ENCODE peak calls at places on chromosomes 5 and 9, in nine cellular contexts. V, Z, G, D, E, B, Y, I and X are unnamed samples.
A peak's percentile ranks its signal among the peaks of the same experiment; 100 is the strongest.

GRCh38 chr9:137447722-137448568 is 6.8 kb upstream of the ENTPD8 start:
- DNase-seq in V (peak; percentile 47), Z (no peak), G (no peak), D (peak; percentile 8), E (no peak), B (peak; percentile 84), Y (no peak), I (no peak), X (no peak)

GRCh38 chr5:163451489-163451888 is 8.4 kb downstream of the NUDCD2 start:
- DNase-seq in V (no peak), Z (no peak), G (no peak), D (no peak), E (no peak), B (no peak), Y (no peak), I (no peak), X (no peak)

GRCh38 chr9:124590886-124591641 is 83.9 kb upstream of the NR5A1 start:
- DNase-seq in V (no peak), Z (no peak), G (no peak), D (no peak), E (no peak), B (no peak), Y (peak; percentile 33), I (no peak), X (no peak)

GRCh38 chr9:98040212-98040611 is 16.3 kb upstream of the NANS start:
- DNase-seq in V (no peak), Z (no peak), G (no peak), D (no peak), E (no peak), B (no peak), Y (no peak), I (no peak), X (no peak)

GRCh38 chr9:133160742-133161541 is 2.8 kb downstream of the GBGT1 start:
- DNase-seq in V (peak; percentile 76), Z (peak; percentile 52), G (peak; percentile 81), D (peak; percentile 59), E (peak; percentile 47), B (no peak), Y (peak; percentile 62), I (no peak), X (peak; percentile 45)

GRCh38 chr5:17604951-17605350 is 968 bp downstream of the TAF11L11 start:
- DNase-seq in V (no peak), Z (no peak), G (no peak), D (no peak), E (no peak), B (no peak), Y (no peak), I (no peak), X (no peak)

GRCh38 chr5:138243794-138244193 is 30.6 kb downstream of the GFRA3 start:
- DNase-seq in V (no peak), Z (no peak), G (no peak), D (no peak), E (no peak), B (no peak), Y (no peak), I (no peak), X (no peak)

GRCh38 chr9:84748112-84748511 is 78.6 kb downstream of the NTRK2 start:
- DNase-seq in V (no peak), Z (no peak), G (no peak), D (no peak), E (no peak), B (no peak), Y (no peak), I (no peak), X (no peak)

GRCh38 chr5:139862313-139862712 is 66.7 kb downstream of the PSD2 start:
- DNase-seq in V (no peak), Z (no peak), G (peak; percentile 8), D (no peak), E (no peak), B (no peak), Y (peak; percentile 13), I (no peak), X (no peak)

GRCh38 chr5:100780376-100780870 is 122.7 kb downstream of the ST8SIA4 start:
- DNase-seq in V (no peak), Z (no peak), G (no peak), D (no peak), E (no peak), B (no peak), Y (no peak), I (no peak), X (no peak)

GRCh38 chr5:100776244-100776643 is 126.8 kb downstream of the ST8SIA4 start:
- DNase-seq in V (no peak), Z (no peak), G (peak; percentile 41), D (no peak), E (no peak), B (no peak), Y (no peak), I (no peak), X (no peak)

GRCh38 chr5:100777680-100778281 is 125.3 kb downstream of the ST8SIA4 start:
- DNase-seq in V (peak; percentile 44), Z (no peak), G (peak; percentile 92), D (no peak), E (no peak), B (no peak), Y (peak; percentile 89), I (no peak), X (no peak)

GRCh38 chr5:100779669-100780375 is 123.3 kb downstream of the ST8SIA4 start:
- DNase-seq in V (peak; percentile 48), Z (no peak), G (no peak), D (no peak), E (no peak), B (no peak), Y (no peak), I (no peak), X (no peak)
- H3K27ac ChIP-seq in V (no peak overlapping the region), Z (no peak overlapping the region), G (no peak overlapping the region), D (no peak overlapping the region), E (peak overlapping the region; percentile 6), B (peak overlapping the region; percentile 62), Y (no peak overlapping the region), I (no peak overlapping the region), X (no peak overlapping the region)

GRCh38 chr5:160769264-160769663 is 82.7 kb downstream of the ATP10B start:
- DNase-seq in V (no peak), Z (no peak), G (no peak), D (no peak), E (no peak), B (no peak), Y (no peak), I (no peak), X (no peak)

GRCh38 chr5:160774006-160774405 is 78.0 kb downstream of the ATP10B start:
- DNase-seq in V (no peak), Z (no peak), G (no peak), D (no peak), E (no peak), B (no peak), Y (no peak), I (no peak), X (peak; percentile 7)

GRCh38 chr5:160770718-160771117 is 81.3 kb downstream of the ATP10B start:
- DNase-seq in V (no peak), Z (no peak), G (no peak), D (no peak), E (no peak), B (no peak), Y (no peak), I (no peak), X (no peak)

GRCh38 chr5:160772854-160773253 is 79.2 kb downstream of the ATP10B start:
- DNase-seq in V (no peak), Z (no peak), G (no peak), D (no peak), E (no peak), B (no peak), Y (no peak), I (no peak), X (no peak)

DNA sequence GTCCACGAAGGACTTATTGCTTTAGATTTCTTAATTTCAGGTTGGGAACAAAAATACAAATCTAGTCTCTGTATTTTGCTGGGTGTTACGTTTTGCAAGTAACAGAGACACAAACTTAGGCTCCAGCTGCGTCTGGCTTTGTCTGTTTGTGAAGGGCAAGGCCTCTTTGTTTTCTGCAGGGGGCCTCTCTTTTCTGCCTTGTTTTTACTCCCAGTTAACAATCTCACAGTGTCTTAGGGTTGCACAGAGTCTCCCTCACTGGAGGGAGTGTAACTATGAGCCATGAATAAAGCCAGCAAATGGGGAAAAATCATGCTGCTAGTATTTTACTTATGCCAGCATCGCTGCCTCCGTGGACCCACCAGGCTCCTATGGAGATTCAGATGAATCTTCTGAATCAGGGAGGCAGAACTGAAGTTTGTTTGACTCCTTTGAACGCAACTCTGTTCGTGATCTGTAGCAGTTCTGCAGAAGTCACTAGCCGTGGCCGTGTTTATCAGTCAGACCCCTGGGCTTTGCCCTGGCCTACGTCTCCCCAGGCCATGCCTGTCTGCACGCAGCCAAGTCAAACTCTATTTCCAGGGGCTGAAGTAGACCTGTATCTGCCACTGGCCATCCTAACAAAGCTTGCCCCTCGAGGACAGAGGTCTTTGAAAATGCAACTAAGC is 77.2 kb downstream of the ATP10B start:
- DNase-seq in V (no peak), Z (no peak), G (no peak), D (no peak), E (no peak), B (no peak), Y (no peak), I (no peak), X (peak; percentile 68)
- H3K27ac ChIP-seq in V (no peak overlapping the region), Z (no peak overlapping the region), G (no peak overlapping the region), D (no peak overlapping the region), E (no peak overlapping the region), B (no peak overlapping the region), Y (no peak overlapping the region), I (no peak overlapping the region), X (no peak overlapping the region)

DNA sequence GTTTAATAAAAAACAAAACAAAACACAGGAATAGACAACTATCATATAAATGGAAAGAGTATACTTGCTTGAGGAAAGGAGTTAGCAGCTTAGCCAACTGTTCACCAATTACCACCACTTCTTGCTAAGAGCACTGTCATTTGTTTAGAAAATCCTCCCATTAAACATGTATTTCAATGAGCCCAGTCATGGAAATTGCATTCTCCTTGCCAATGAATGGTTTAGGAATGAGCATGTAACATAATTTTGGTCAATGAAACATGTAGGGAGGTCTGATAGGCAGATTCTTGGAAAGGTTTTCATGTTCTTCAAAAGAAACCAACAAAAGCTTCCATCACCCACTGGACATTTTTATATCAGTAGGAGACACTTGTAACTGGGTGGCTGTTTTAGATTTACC is 502.8 kb upstream of the PAPPA start:
- DNase-seq in V (no peak), Z (no peak), G (peak; percentile 84), D (no peak), E (no peak), B (no peak), Y (no peak), I (no peak), X (no peak)
- H3K27ac ChIP-seq in V (peak overlapping the region; percentile 84), Z (no peak overlapping the region), G (peak overlapping the region; percentile 86), D (no peak overlapping the region), E (no peak overlapping the region), B (no peak overlapping the region), Y (no peak overlapping the region), I (no peak overlapping the region), X (no peak overlapping the region)

DNA sequence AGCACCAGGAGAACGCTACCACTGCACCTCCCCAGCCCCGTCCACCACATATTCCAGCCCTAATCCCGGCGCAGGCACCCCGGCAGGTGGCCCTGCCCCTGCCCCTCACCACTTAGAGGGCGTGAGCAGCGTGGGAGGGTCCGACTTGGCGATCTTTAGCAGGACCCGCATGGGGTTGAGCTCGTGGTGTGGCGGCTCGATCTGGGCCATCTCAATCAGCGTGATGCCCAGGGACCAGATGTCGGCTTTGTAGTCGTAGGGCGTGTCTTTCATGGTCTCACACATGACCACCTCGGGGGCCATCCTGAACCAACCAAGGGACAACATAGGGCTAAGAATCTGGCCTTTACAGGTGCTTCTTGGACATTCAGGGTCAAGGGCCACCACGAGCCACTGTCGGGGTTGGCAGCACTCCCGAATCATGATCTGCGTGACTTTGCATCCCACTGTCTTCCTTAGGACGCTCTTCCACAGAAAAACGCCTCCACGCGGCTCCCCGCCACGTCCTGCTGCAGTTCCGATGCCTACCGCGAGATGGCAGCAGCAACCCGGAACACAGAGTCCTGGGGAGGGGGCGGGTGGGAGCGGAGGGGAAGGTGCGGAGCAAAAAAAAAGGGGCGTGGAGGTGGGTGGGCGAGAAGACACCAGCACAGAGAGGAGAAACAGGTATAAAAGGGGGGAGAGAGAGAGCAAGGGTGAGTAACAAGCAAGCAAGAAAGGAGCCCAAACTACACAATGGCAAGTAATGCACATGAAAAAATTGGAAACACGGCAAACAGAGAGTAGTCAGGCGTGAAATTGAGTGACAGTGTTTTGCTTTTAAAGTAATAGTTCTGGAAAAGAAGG is 81.3 kb downstream of the STK10 start:
- DNase-seq in V (no peak), Z (no peak), G (peak; percentile 25), D (peak; percentile 72), E (peak; percentile 79), B (peak; percentile 89), Y (peak; percentile 62), I (no peak), X (peak; percentile 76)
- H3K27ac ChIP-seq in V (no peak overlapping the region), Z (no peak overlapping the region), G (peak overlapping the region; percentile 67), D (no peak overlapping the region), E (no peak overlapping the region), B (no peak overlapping the region), Y (no peak overlapping the region), I (no peak overlapping the region), X (no peak overlapping the region)